ENCODE peak calls at places on chromosomes 12 and 14, in four cellular contexts. One of them, this sample, is unnamed.

GRCh38 chr14:74846968-74847549 is 28.9 kb downstream of the PROX2 start:
- DNase-seq in CD4-positive, alpha-beta T cell: no peak
- DNase-seq in amygdala: no peak
- DNase-seq in left lung: no peak
- DNase-seq in this sample: no peak

GRCh38 chr12:79522657-79523386 is 167.9 kb downstream of the PAWR start:
- DNase-seq in CD4-positive, alpha-beta T cell: no peak
- DNase-seq in amygdala: no peak
- DNase-seq in left lung: no peak
- DNase-seq in this sample: no peak

GRCh38 chr14:29937116-29937515 is 9.5 kb upstream of the PRKD1 start:
- DNase-seq in amygdala: no peak
- DNase-seq in left lung: no peak
- DNase-seq in CD4-positive, alpha-beta T cell: no peak
- DNase-seq in this sample: no peak

GRCh38 chr14:24279301-24280186 is 8.1 kb upstream of the RABGGTA start:
- DNase-seq in left lung: no peak
- DNase-seq in CD4-positive, alpha-beta T cell: peak; percentile 24
- DNase-seq in amygdala: peak; percentile 51
- DNase-seq in this sample: peak; percentile 41

GRCh38 chr12:93569656-93570551 is 2.6 kb upstream of the SOCS2 start:
- DNase-seq in left lung: peak; percentile 88
- DNase-seq in amygdala: peak; percentile 62
- DNase-seq in CD4-positive, alpha-beta T cell: peak; percentile 56
- DNase-seq in this sample: peak; percentile 61

GRCh38 chr12:96807741-96808140 is 99.3 kb upstream of the NEDD1 start:
- DNase-seq in left lung: no peak
- DNase-seq in CD4-positive, alpha-beta T cell: no peak
- DNase-seq in amygdala: no peak
- DNase-seq in this sample: no peak

GRCh38 chr12:46933947-46934346 is 108.2 kb upstream of the SLC38A4 start:
- DNase-seq in left lung: no peak
- DNase-seq in amygdala: no peak
- DNase-seq in CD4-positive, alpha-beta T cell: no peak
- DNase-seq in this sample: no peak

GRCh38 chr12:9253464-9253863 is 45.3 kb upstream of the PZP start:
- DNase-seq in CD4-positive, alpha-beta T cell: no peak
- DNase-seq in left lung: no peak
- DNase-seq in amygdala: no peak
- DNase-seq in this sample: no peak

GRCh38 chr12:103997277-103997900 is 31.7 kb downstream of the TDG start:
- DNase-seq in left lung: no peak
- DNase-seq in CD4-positive, alpha-beta T cell: no peak
- DNase-seq in amygdala: no peak
- DNase-seq in this sample: no peak

GRCh38 chr12:71947645-71948105 is 9.0 kb downstream of the TPH2 start:
- DNase-seq in left lung: peak; percentile 56
- DNase-seq in CD4-positive, alpha-beta T cell: no peak
- DNase-seq in amygdala: peak; percentile 11
- DNase-seq in this sample: no peak

GRCh38 chr14:41718477-41719166 is 111.9 kb downstream of the LRFN5 start:
- DNase-seq in CD4-positive, alpha-beta T cell: no peak
- DNase-seq in left lung: no peak
- DNase-seq in amygdala: no peak
- DNase-seq in this sample: no peak

GRCh38 chr14:67950386-67950785 is 130.8 kb downstream of the RAD51B start:
- DNase-seq in amygdala: no peak
- DNase-seq in CD4-positive, alpha-beta T cell: no peak
- DNase-seq in left lung: no peak
- DNase-seq in this sample: no peak

GRCh38 chr12:93972411-93973208 is 175.8 kb upstream of the PLXNC1 start:
- DNase-seq in left lung: no peak
- DNase-seq in CD4-positive, alpha-beta T cell: no peak
- DNase-seq in amygdala: no peak
- DNase-seq in this sample: no peak

GRCh38 chr12:95990136-95990535 is 6.0 kb downstream of the HAL start:
- DNase-seq in CD4-positive, alpha-beta T cell: no peak
- DNase-seq in amygdala: no peak
- DNase-seq in left lung: no peak
- DNase-seq in this sample: no peak

GRCh38 chr12:80412343-80412953 is 31.6 kb upstream of the PTPRQ start:
- DNase-seq in amygdala: no peak
- DNase-seq in left lung: no peak
- DNase-seq in CD4-positive, alpha-beta T cell: no peak
- DNase-seq in this sample: no peak

GRCh38 chr12:46404225-46404631 is 31.7 kb upstream of the SLC38A2 start:
- DNase-seq in left lung: no peak
- DNase-seq in amygdala: no peak
- DNase-seq in CD4-positive, alpha-beta T cell: no peak
- DNase-seq in this sample: no peak

This sample was measured in T-helper 22 cell.